ENCODE peak calls at places on chromosomes 12 and 14, in six cellular contexts. D is lung, G is left ventricle myocardium inferior, Z is H1, X is endothelial cell of umbilical vein, W is SK-N-SH. U is an unnamed sample.

GRCh38 chr12:60052483-60052882 is 456.7 kb downstream of the SLC16A7 start:
- DNase-seq in W (no peak), G (no peak), D (no peak), X (peak; percentile 39), Z (no peak), U (no peak)

GRCh38 chr12:46559311-46559710 is 186.7 kb upstream of the SLC38A2 start:
- DNase-seq in X (no peak), G (no peak), W (no peak), Z (no peak), D (no peak), U (no peak)

GRCh38 chr14:100134591-100134990 is 24.9 kb downstream of the DEGS2 start:
- DNase-seq in Z (no peak), W (no peak), G (no peak), D (no peak), X (no peak), U (no peak)

GRCh38 chr12:94650143-94651056 is at the start of gene TMCC3:
- DNase-seq in X (peak; percentile 72), G (peak; percentile 51), W (peak; percentile 87), D (no peak), Z (no peak), U (peak; percentile 21)

GRCh38 chr12:42482820-42483533 is 106.6 kb downstream of the PRICKLE1 start:
- DNase-seq in G (peak; percentile 79), X (peak; percentile 78), D (peak; percentile 62), W (peak; percentile 96), Z (peak; percentile 27), U (peak; percentile 81)

GRCh38 chr12:64633186-64633939 is 23.1 kb downstream of the RASSF3 start:
- DNase-seq in D (no peak), Z (no peak), X (peak; percentile 22), W (no peak), G (no peak), U (no peak)

GRCh38 chr14:67674480-67675218 is at the start of gene VTI1B:
- DNase-seq in W (peak; percentile 94), G (peak; percentile 85), Z (no peak), X (peak; percentile 88), D (peak; percentile 82), U (peak; percentile 87)

GRCh38 chr12:131130311-131130911 is 176.7 kb downstream of the ADGRD1 start:
- DNase-seq in D (no peak), Z (no peak), W (no peak), G (no peak), X (no peak), U (no peak)

GRCh38 chr14:88385212-88386101 is at the start of gene SPATA7:
- DNase-seq in D (peak; percentile 94), G (peak; percentile 94), W (peak; percentile 92), X (peak; percentile 92), Z (peak; percentile 81), U (peak; percentile 91)

GRCh38 chr12:129160282-129160681 is 307.0 kb downstream of the GLT1D1 start:
- DNase-seq in X (no peak), W (no peak), Z (no peak), D (no peak), G (no peak), U (no peak)

GRCh38 chr12:96198970-96199369 is 4.8 kb downstream of the ELK3 start:
- DNase-seq in D (no peak), X (peak; percentile 68), W (no peak), G (no peak), Z (no peak), U (no peak)

GRCh38 chr12:19034937-19035336 is 94.6 kb upstream of the PLEKHA5 start:
- DNase-seq in W (no peak), X (no peak), G (no peak), Z (no peak), D (no peak), U (no peak)

GRCh38 chr12:42729532-42729895 is 140.0 kb upstream of the PRICKLE1 start:
- DNase-seq in W (no peak), Z (no peak), X (no peak), G (no peak), D (no peak), U (no peak)

GRCh38 chr14:45976001-45976400 is 675.6 kb downstream of the RPL10L start:
- DNase-seq in G (no peak), W (no peak), X (no peak), Z (no peak), D (no peak), U (no peak)

GRCh38 chr12:22409071-22409951 is 74.8 kb upstream of the ST8SIA1 start:
- DNase-seq in Z (no peak), X (no peak), G (no peak), W (no peak), D (no peak), U (no peak)

GRCh38 chr14:94473666-94474410 is 2.2 kb downstream of the SERPINA9 start:
- DNase-seq in X (no peak), D (no peak), W (no peak), G (no peak), Z (no peak), U (no peak)

GRCh38 chr12:116027551-116027821 is 250.0 kb downstream of the MED13L start:
- DNase-seq in D (no peak), Z (no peak), W (no peak), G (no peak), X (no peak), U (no peak)

GRCh38 chr14:104510794-104511611 is 68.6 kb upstream of the C14orf180 start:
- DNase-seq in W (peak; percentile 71), G (peak; percentile 76), X (no peak), Z (no peak), D (no peak), U (no peak)

GRCh38 chr12:79737875-79738718 is 47.3 kb upstream of the PAWR start:
- DNase-seq in G (no peak), X (peak; percentile 80), Z (no peak), W (peak; percentile 28), D (no peak), U (peak; percentile 36)

GRCh38 chr14:96130854-96131253 is 73.8 kb upstream of the BDKRB2 start:
- DNase-seq in G (no peak), X (no peak), W (no peak), D (no peak), Z (no peak), U (no peak)

GRCh38 chr14:96901227-96901626 is 104.0 kb downstream of the VRK1 start:
- DNase-seq in X (no peak), G (no peak), D (peak; percentile 14), Z (no peak), W (no peak), U (no peak)

GRCh38 chr12:76690916-76691700 is 72.8 kb upstream of the ZDHHC17 start:
- DNase-seq in W (no peak), X (no peak), Z (no peak), G (no peak), D (no peak), U (no peak)

GRCh38 chr14:94123296-94123695 is 6.1 kb downstream of the IFI27L2 start:
- DNase-seq in X (no peak), D (no peak), Z (no peak), G (no peak), W (no peak), U (no peak)

GRCh38 chr14:102799684-102800562 is 22.7 kb downstream of the TRAF3 start:
- DNase-seq in Z (no peak), W (no peak), D (no peak), X (no peak), G (no peak), U (no peak)

GRCh38 chr14:35533357-35534129 is 421 bp upstream of the INSM2 start:
- DNase-seq in D (peak; percentile 30), G (peak; percentile 49), X (peak; percentile 60), Z (no peak), W (peak; percentile 96), U (no peak)

GRCh38 chr12:20627001-20627588 is 68.0 kb upstream of the SLCO1C1 start:
- DNase-seq in D (no peak), X (no peak), Z (no peak), W (no peak), G (no peak), U (no peak)

GRCh38 chr12:105933671-105934665 is 204.8 kb downstream of the NUAK1 start:
- DNase-seq in D (peak; percentile 35), X (peak; percentile 96), Z (no peak), G (no peak), W (peak; percentile 4), U (peak; percentile 77)

GRCh38 chr12:113289361-113289760 is 45.5 kb downstream of the SLC8B1 start:
- DNase-seq in X (no peak), W (no peak), G (no peak), D (no peak), Z (no peak), U (no peak)

GRCh38 chr12:57237952-57238853 is 8.7 kb downstream of the SHMT2 start:
- DNase-seq in W (peak; percentile 73), D (no peak), X (no peak), Z (no peak), G (no peak), U (peak; percentile 24)

GRCh38 chr14:105272623-105273022 is 24.3 kb downstream of the BTBD6 start:
- DNase-seq in G (no peak), X (no peak), W (no peak), Z (no peak), D (no peak), U (no peak)

GRCh38 chr12:32272465-32272864 is 126.9 kb upstream of the FGD4 start:
- DNase-seq in W (no peak), Z (no peak), D (no peak), G (no peak), X (no peak), U (no peak)

GRCh38 chr12:41972196-41972994 is 172.3 kb downstream of the GXYLT1 start:
- DNase-seq in W (no peak), G (no peak), Z (no peak), X (no peak), D (no peak), U (no peak)

GRCh38 chr12:100393202-100393601 is 36.3 kb downstream of the SLC17A8 start:
- DNase-seq in G (no peak), W (no peak), X (no peak), D (no peak), Z (no peak), U (no peak)

GRCh38 chr12:623172-623864 is 39.9 kb downstream of the NINJ2 start:
- DNase-seq in Z (no peak), W (no peak), X (no peak), D (no peak), G (no peak), U (no peak)
- TF ChIP-seq CTCF in Z (no peak), W (no peak), X (no peak), D (no peak), G (no peak), U (no peak)

DNA sequence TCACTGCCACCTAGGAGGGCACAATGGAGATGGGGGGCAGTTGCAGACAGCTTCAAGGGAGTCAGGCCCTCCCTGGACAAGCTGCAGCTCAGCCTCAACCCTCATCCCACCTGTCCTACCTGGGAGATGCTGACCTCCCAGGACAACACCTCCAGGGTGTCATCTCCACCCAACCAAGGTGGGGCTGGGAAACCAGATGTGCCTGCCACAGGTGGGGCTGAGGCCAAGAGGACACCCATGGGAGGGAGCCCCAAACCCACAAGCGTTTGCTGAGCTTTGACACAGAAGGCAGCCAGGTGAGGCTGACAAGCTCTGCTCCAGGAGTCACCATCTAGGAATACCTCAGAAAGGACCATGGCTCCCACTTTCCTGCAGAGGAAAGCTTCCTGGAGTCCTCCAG is 31.5 kb downstream of the ZFP36L1 start:
- DNase-seq in G (no peak), X (no peak), D (no peak), Z (no peak), W (no peak), U (no peak)
- H3K4me1 ChIP-seq in G (peaks cover 54% of the 10 kb centered on the region), X (peaks cover 35% of the 10 kb centered on the region), D (peaks cover 19% of the 10 kb centered on the region), Z (peaks cover 8% of the 10 kb centered on the region), W (peaks cover 5% of the 10 kb centered on the region), U (peaks cover 22% of the 10 kb centered on the region)

GRCh38 chr14:73227812-73228781 is 9.2 kb upstream of the PAPLN start:
- DNase-seq in W (peak; percentile 41), X (peak; percentile 96), D (no peak), Z (no peak), G (peak; percentile 51), U (peak; percentile 79)
- H3K4me3 ChIP-seq in W (peak overlapping the region; percentile 18), X (no peak overlapping the region), D (no peak overlapping the region), Z (no peak overlapping the region), G (no peak overlapping the region), U (no peak overlapping the region)

GRCh38 chr12:103965590-103966407 is at the start of gene TDG:
- DNase-seq in G (peak; percentile 97), X (peak; percentile 99), W (peak; percentile 94), D (peak; percentile 99), Z (peak; percentile 96), U (peak; percentile 98)
- TF ChIP-seq CTCF in G (peak; percentile 17), X (peak; percentile 14), W (peak; percentile 34), D (no peak), Z (no peak), U (peak; percentile 24)